ENCODE peak calls at places on chromosome 22, in seven cellular contexts. S is NB4, D is coronary artery, U is AG04450, O is mesothelial cell of epicardium, H is fibroblast of mammary gland, P is ovary. I is an unnamed sample.

GRCh38 chr22:33515733-33516297 is 404.5 kb downstream of the LARGE1 start:
- DNase-seq in O (no peak), S (no peak), H (no peak), P (no peak), U (no peak), D (no peak), I (no peak)

GRCh38 chr22:36977401-36977861 is 41.8 kb downstream of the TST start:
- DNase-seq in P (peak), D (no peak), U (no peak), O (no peak), S (peak), H (peak), I (peak)

GRCh38 chr22:48052621-48052890 is 1290.1 kb downstream of the TBC1D22A start:
- DNase-seq in U (no peak), H (no peak), D (no peak), P (no peak), O (no peak), S (no peak), I (no peak)

GRCh38 chr22:49400136-49400865 is 427.4 kb downstream of the BRD1 start:
- DNase-seq in U (no peak), P (no peak), S (no peak), O (no peak), H (no peak), D (no peak), I (no peak)

GRCh38 chr22:37233751-37234631 is 10.1 kb downstream of the RAC2 start:
- DNase-seq in U (no peak), P (no peak), H (no peak), S (no peak), O (no peak), D (no peak), I (no peak)

GRCh38 chr22:41548830-41549211 is 4.6 kb upstream of the POLR3H start:
- DNase-seq in O (no peak), U (no peak), H (no peak), S (no peak), P (no peak), D (no peak), I (no peak)

GRCh38 chr22:23245045-23245798 is 64.9 kb downstream of the BCR start:
- DNase-seq in D (no peak), O (no peak), P (no peak), H (peak), U (no peak), S (no peak), I (no peak)

GRCh38 chr22:29139965-29140782 is 65.5 kb upstream of the EMID1 start:
- DNase-seq in S (no peak), U (no peak), P (no peak), H (peak), O (no peak), D (peak), I (no peak)

GRCh38 chr22:29871684-29872083 is 11.3 kb upstream of the MTMR3 start:
- DNase-seq in O (peak), D (no peak), H (no peak), P (no peak), S (no peak), U (no peak), I (no peak)

GRCh38 chr22:49021097-49021925 is 806.4 kb downstream of the BRD1 start:
- DNase-seq in S (no peak), O (peak), P (no peak), U (no peak), D (peak), H (no peak), I (no peak)

GRCh38 chr22:45072322-45072903 is 62.6 kb upstream of the PHF21B start:
- DNase-seq in P (no peak), O (no peak), D (no peak), U (no peak), H (peak), S (no peak), I (no peak)

GRCh38 chr22:44269117-44269498 is 43.6 kb downstream of the SHISAL1 start:
- DNase-seq in S (no peak), P (no peak), H (no peak), D (no peak), U (no peak), O (no peak), I (no peak)

GRCh38 chr22:32075997-32076725 is 33.1 kb downstream of the SLC5A1 start:
- DNase-seq in O (no peak), D (no peak), H (no peak), S (no peak), P (no peak), U (no peak), I (no peak)

GRCh38 chr22:30891443-30891755 is 77.2 kb downstream of the MORC2 start:
- DNase-seq in P (no peak), H (no peak), O (no peak), U (no peak), D (no peak), S (no peak), I (no peak)

GRCh38 chr22:30187726-30188407 is 58.7 kb downstream of the LIF start:
- DNase-seq in U (no peak), D (no peak), P (no peak), S (no peak), H (peak), O (no peak), I (no peak)

GRCh38 chr22:31081963-31082605 is 966 bp downstream of the SMTN start:
- DNase-seq in P (no peak), D (peak), U (no peak), H (peak), S (no peak), O (no peak), I (no peak)

GRCh38 chr22:45757936-45758335 is 86.3 kb downstream of the ATXN10 start:
- DNase-seq in P (no peak), U (no peak), H (no peak), O (no peak), S (no peak), D (no peak), I (no peak)

GRCh38 chr22:49305215-49305965 is 522.3 kb downstream of the BRD1 start:
- DNase-seq in S (peak), O (peak), U (no peak), D (peak), P (peak), H (peak), I (peak)

GRCh38 chr22:23219787-23220484 is 39.6 kb downstream of the BCR start:
- DNase-seq in U (no peak), S (peak), H (peak), D (no peak), O (no peak), P (no peak), I (peak)

GRCh38 chr22:42930810-42931420 is 73.8 kb upstream of the ARFGAP3 start:
- DNase-seq in H (peak), D (no peak), O (no peak), U (no peak), P (no peak), S (peak), I (peak)
- TF ChIP-seq CTCF in H (peak), D (no peak), O (no peak), U (no peak), P (no peak), S (no peak), I (no peak)

DNA sequence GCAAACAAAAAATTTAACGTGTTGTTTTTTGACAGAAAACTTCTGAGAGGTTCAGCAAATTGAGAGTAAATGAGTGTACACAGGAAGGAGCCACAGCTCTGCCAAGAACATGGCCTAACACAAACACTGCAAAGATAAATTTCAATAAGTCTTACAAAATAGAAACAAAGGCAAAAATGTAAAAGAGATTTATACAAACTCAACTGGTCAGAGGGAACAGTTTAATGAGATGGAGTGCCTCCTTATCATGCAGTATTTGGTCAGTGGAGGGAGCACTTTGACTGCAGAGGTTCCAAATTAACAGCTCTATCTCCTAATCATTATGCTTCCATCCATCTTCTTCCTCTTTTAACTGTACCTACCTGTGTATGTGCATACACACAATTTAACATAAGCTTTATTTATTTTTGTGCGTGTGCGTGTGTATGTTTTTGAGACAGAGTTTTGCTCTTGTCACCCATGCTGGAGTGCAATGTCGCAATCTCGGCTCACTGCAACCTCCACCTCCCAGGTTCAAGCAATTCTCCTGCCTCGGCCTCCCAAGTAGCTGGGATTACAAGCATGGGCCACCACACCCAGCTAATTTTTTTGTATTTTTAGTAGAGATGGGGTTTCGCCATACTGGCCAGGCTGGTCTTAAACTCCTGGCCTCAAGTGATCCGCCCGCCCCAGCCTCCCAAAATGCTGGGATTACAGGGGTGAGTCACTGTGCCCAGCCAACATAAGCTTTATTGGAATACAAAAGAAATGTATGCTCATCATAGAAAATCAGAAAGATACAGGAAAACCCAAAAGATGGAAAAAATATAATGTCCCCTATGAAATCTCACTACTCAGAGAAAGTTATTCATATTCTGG is 111.9 kb downstream of the MRTFA start:
- DNase-seq in O (no peak), U (no peak), S (peak), D (no peak), H (peak), P (no peak), I (no peak)
- TF ChIP-seq CTCF in O (no peak), U (peak), S (peak), D (no peak), H (peak), P (no peak), I (no peak)

GRCh38 chr22:27723150-27723549 is 78.4 kb downstream of the MN1 start:
- DNase-seq in U (no peak), D (no peak), P (no peak), S (no peak), O (no peak), H (no peak), I (no peak)

GRCh38 chr22:27723708-27724107 is 77.8 kb downstream of the MN1 start:
- DNase-seq in H (no peak), U (no peak), O (no peak), D (no peak), S (no peak), P (no peak), I (no peak)

GRCh38 chr22:27726344-27726725 is 75.2 kb downstream of the MN1 start:
- DNase-seq in P (no peak), O (no peak), U (no peak), H (no peak), S (no peak), D (no peak), I (no peak)

GRCh38 chr22:27724181-27724580 is 77.4 kb downstream of the MN1 start:
- DNase-seq in S (no peak), P (no peak), U (no peak), D (no peak), H (no peak), O (no peak), I (no peak)

DNA sequence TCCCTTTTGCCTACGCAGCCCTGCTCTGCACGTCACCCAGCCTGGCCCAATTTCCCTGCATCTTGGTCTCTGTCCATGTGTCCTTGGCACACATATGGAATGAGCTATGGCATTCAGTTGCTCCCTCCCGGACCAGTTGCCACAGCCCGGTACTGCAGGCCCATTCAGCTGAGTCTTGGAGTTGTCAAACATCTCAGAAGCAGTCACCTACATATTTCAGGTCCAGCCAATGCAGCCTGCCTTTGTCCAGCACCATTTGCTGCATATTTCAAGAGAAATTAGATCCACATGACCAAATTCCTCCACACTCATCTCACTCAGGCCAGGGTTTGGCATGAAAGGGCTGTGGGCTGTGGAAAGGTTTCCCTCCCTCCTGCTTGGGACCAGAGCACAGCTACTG is 76.8 kb downstream of the MN1 start:
- DNase-seq in D (no peak), S (no peak), P (no peak), U (no peak), H (no peak), O (no peak), I (no peak)
- TF ChIP-seq CTCF in D (no peak), S (no peak), P (no peak), U (no peak), H (no peak), O (no peak), I (no peak)

GRCh38 chr22:21673534-21674321 is 7.9 kb downstream of the PPIL2 start:
- DNase-seq in O (no peak), D (no peak), P (no peak), S (no peak), H (no peak), U (no peak), I (no peak)
- TF ChIP-seq CTCF in O (no peak), D (no peak), P (no peak), S (no peak), H (no peak), U (no peak), I (no peak)

DNA sequence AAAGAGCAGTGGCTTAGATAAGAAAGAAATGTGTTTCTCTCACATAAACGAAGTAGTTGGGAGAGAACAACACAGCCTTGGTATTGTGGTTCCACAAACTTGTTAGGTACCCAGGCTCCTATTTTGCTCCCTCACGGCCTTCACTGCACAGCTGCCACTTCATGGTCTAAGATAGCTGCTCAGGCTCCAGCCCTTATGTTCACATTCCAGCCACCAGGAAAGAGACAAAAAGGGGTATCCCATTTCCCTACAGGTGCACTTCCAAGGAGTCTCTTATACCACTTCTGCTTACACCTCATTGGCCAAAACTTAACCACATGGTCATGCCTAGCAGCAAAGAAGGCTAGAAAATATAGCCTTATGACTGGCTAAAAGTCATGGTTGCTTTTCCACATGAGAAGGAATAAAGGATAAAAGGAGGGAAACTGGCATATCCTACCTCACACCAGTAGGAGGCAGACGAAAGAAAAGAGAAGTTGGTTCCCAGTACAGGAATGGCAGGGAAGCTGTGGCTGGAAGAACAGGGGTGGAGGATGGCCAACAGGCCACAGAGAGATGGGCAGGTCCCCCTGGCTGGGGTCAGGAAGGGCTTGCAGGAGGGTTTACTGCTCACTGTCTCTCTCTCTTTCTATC is 5.4 kb upstream of the HDHD5 start:
- DNase-seq in S (no peak), P (no peak), D (no peak), H (peak), U (no peak), O (no peak), I (no peak)
- TF ChIP-seq CTCF in S (peak), P (no peak), D (no peak), H (peak), U (peak), O (peak), I (no peak)

DNA sequence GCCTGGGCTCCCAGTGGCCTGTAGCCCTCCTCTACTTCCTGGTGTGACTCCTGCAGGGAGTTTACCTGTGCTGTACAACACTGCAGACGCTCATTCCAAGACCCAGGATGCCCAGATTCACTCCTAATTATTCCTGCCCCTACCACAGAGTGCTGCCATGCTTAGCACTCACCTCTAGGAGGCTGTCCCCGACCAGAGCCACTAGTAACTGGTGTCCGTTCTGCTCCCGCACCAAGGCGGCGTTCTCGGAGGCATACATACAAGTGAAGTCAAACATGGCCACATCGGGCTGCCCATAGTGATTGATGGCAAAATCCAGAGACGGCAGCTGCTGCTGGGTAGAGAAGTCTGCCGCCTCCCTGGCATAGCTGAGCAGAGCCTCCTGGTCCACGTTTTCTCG is 122.3 kb upstream of the BID start:
- DNase-seq in H (no peak), U (no peak), D (no peak), S (no peak), O (no peak), P (no peak), I (no peak)
- TF ChIP-seq CTCF in H (peak), U (peak), D (no peak), S (no peak), O (peak), P (no peak), I (no peak)

GRCh38 chr22:27100789-27101188 is 443.4 kb downstream of the MIAT start:
- DNase-seq in S (no peak), P (peak), U (no peak), O (peak), H (no peak), D (no peak), I (no peak)

GRCh38 chr22:27100323-27100722 is 442.9 kb downstream of the MIAT start:
- DNase-seq in S (no peak), H (no peak), D (no peak), O (no peak), U (no peak), P (no peak), I (no peak)

GRCh38 chr22:27099896-27100295 is 442.5 kb downstream of the MIAT start:
- DNase-seq in D (no peak), U (no peak), O (no peak), S (no peak), H (no peak), P (no peak), I (no peak)

GRCh38 chr22:27097481-27097880 is 440.1 kb downstream of the MIAT start:
- DNase-seq in U (no peak), D (no peak), H (no peak), P (no peak), S (no peak), O (no peak), I (no peak)

DNA sequence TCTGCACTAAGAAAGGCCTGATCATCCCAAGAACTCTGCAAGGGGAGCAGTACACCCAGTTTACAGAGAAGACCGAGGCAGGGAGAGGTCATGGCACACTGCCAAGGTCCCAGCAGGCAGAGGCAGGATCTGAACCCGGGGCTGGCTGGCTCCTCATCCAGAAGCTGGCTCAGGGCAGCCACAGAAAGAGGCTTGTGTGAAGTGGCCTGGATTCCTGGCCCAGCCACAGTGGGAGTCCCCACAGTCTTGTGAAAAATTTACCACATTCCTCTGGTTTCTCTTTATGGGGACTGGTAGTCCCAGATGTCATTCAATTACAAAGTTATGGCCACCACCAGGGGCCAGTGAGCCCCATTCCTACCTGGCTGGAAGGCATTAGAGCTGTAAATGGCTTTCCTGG is 440.5 kb downstream of the MIAT start:
- DNase-seq in P (no peak), S (no peak), O (no peak), U (no peak), D (no peak), H (no peak), I (no peak)
- TF ChIP-seq CTCF in P (no peak), S (no peak), O (no peak), U (no peak), D (no peak), H (no peak), I (no peak)

DNA sequence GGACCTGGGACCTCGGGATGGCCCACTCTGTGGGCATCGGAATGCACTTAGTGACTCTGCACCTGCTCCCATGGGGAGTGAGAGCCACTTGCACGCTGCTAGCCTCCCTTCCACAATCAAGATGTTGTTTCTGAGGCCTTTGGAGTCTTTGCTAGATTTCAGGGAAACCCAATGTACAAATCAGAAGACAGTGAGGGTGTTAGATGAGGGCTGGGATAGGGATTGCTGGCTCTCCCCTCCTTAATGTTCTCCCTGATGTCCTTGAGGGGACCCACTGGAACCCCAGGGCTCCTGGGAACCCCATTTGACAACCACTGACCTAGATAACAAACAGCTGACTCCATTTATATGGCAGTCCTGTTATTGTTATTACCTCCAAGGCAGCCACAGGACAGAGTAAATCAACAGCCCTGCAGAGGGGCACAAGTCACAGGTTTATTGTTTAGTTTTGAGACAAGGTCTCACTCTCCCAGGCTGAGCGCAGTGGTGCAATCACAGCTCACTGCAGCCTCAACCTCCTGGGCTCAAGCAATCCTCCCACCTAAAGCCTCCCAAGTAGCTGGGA is 31.3 kb upstream of the COMT start:
- DNase-seq in U (no peak), D (no peak), O (no peak), S (no peak), P (no peak), H (no peak), I (no peak)
- TF ChIP-seq CTCF in U (no peak), D (no peak), O (peak), S (no peak), P (no peak), H (no peak), I (no peak)

DNA sequence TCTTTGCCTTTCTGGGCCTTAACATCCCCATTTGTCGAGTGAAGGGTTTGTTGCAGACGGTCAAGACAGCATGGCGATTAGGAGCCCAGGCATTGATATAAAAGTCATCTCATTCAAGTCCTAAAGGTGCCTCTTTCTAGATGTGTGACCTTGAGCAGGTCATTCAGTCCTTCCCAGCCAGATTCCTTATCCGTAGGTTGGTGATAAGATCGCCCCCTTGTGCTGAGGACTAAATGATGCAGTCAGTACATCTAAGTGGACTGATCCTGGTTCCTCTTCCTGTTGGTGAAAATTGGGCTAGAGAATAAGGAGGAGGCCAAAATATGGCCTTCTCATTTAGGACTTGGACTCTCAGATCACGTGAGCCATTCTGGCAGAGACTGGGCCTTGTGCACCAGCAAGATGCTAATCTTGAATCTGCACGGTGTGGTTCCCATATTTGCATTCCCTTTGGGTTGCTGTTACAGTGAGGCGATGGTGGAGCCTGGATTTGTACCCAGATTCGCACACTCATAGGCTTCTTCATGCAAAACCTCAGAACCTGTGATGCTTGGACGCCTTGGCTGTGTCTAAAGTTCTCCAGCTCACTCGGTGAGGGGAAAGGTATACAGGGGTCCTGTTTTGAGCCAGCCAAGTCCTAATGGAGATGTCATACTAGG is 156.8 kb downstream of the MYO18B start:
- DNase-seq in S (peak), H (peak), O (no peak), P (no peak), D (no peak), U (no peak), I (no peak)
- TF ChIP-seq CTCF in S (peak), H (no peak), O (no peak), P (no peak), D (no peak), U (no peak), I (no peak)

I was measured in activated B cell treated with CpG ODN at 0.5 μM for 24 hours.